ENCODE peak calls at places on chromosome 12, in six cellular contexts. One of them, this sample, is unnamed.

GRCh38 chr12:49342914-49343731 is 3.6 kb upstream of the DNAJC22 start:
- DNase-seq in activated T-helper 1 cell treated with anti-CD3 and anti-CD28 coated beads, Interleukin-12 subunit alpha, Interleukin-12 subunit beta, Interleukin-2, Interleukin-4 antibody, amounts not matched to agents 30 ng/mL and 10 ng/mL and 1 ng/mL, durations not matched to agents 14 hours and 24 hours and 36 hours: no peak
- DNase-seq in SK-N-SH: no peak
- DNase-seq in astrocyte of the spinal cord: no peak
- DNase-seq in Jurkat, Clone E6-1: no peak
- DNase-seq in NCI-H446: no peak
- DNase-seq in this sample: no peak

GRCh38 chr12:52312086-52312485 is 9.1 kb downstream of the KRT83 start:
- DNase-seq in NCI-H446: no peak
- DNase-seq in Jurkat, Clone E6-1: no peak
- DNase-seq in SK-N-SH: no peak
- DNase-seq in activated T-helper 1 cell treated with anti-CD3 and anti-CD28 coated beads, Interleukin-12 subunit alpha, Interleukin-12 subunit beta, Interleukin-2, Interleukin-4 antibody, amounts not matched to agents 30 ng/mL and 10 ng/mL and 1 ng/mL, durations not matched to agents 14 hours and 24 hours and 36 hours: no peak
- DNase-seq in astrocyte of the spinal cord: no peak
- DNase-seq in this sample: no peak

GRCh38 chr12:57261385-57261784 is 10.4 kb upstream of the STAC3 start:
- DNase-seq in SK-N-SH: no peak
- DNase-seq in activated T-helper 1 cell treated with anti-CD3 and anti-CD28 coated beads, Interleukin-12 subunit alpha, Interleukin-12 subunit beta, Interleukin-2, Interleukin-4 antibody, amounts not matched to agents 30 ng/mL and 10 ng/mL and 1 ng/mL, durations not matched to agents 14 hours and 24 hours and 36 hours: no peak
- DNase-seq in astrocyte of the spinal cord: no peak
- DNase-seq in NCI-H446: no peak
- DNase-seq in Jurkat, Clone E6-1: no peak
- DNase-seq in this sample: no peak

GRCh38 chr12:121222847-121223246 is 12.9 kb downstream of the P2RX4 start:
- DNase-seq in SK-N-SH: no peak
- DNase-seq in astrocyte of the spinal cord: no peak
- DNase-seq in activated T-helper 1 cell treated with anti-CD3 and anti-CD28 coated beads, Interleukin-12 subunit alpha, Interleukin-12 subunit beta, Interleukin-2, Interleukin-4 antibody, amounts not matched to agents 30 ng/mL and 10 ng/mL and 1 ng/mL, durations not matched to agents 14 hours and 24 hours and 36 hours: no peak
- DNase-seq in NCI-H446: no peak
- DNase-seq in Jurkat, Clone E6-1: no peak
- DNase-seq in this sample: no peak

GRCh38 chr12:75981773-75982564 is 49.6 kb downstream of the PHLDA1 start:
- DNase-seq in SK-N-SH: no peak
- DNase-seq in NCI-H446: no peak
- DNase-seq in astrocyte of the spinal cord: peak
- DNase-seq in activated T-helper 1 cell treated with anti-CD3 and anti-CD28 coated beads, Interleukin-12 subunit alpha, Interleukin-12 subunit beta, Interleukin-2, Interleukin-4 antibody, amounts not matched to agents 30 ng/mL and 10 ng/mL and 1 ng/mL, durations not matched to agents 14 hours and 24 hours and 36 hours: no peak
- DNase-seq in Jurkat, Clone E6-1: no peak
- DNase-seq in this sample: no peak

GRCh38 chr12:123900898-123901376 is 71.7 kb downstream of the CCDC92 start:
- DNase-seq in Jurkat, Clone E6-1: peak
- DNase-seq in astrocyte of the spinal cord: peak
- DNase-seq in SK-N-SH: no peak
- DNase-seq in activated T-helper 1 cell treated with anti-CD3 and anti-CD28 coated beads, Interleukin-12 subunit alpha, Interleukin-12 subunit beta, Interleukin-2, Interleukin-4 antibody, amounts not matched to agents 30 ng/mL and 10 ng/mL and 1 ng/mL, durations not matched to agents 14 hours and 24 hours and 36 hours: no peak
- DNase-seq in NCI-H446: no peak
- DNase-seq in this sample: peak

GRCh38 chr12:15712823-15713663 is 76.1 kb downstream of the EPS8 start:
- DNase-seq in astrocyte of the spinal cord: no peak
- DNase-seq in NCI-H446: no peak
- DNase-seq in Jurkat, Clone E6-1: no peak
- DNase-seq in activated T-helper 1 cell treated with anti-CD3 and anti-CD28 coated beads, Interleukin-12 subunit alpha, Interleukin-12 subunit beta, Interleukin-2, Interleukin-4 antibody, amounts not matched to agents 30 ng/mL and 10 ng/mL and 1 ng/mL, durations not matched to agents 14 hours and 24 hours and 36 hours: no peak
- DNase-seq in SK-N-SH: no peak
- DNase-seq in this sample: no peak

GRCh38 chr12:5040368-5040767 is 3.3 kb upstream of the KCNA5 start:
- DNase-seq in activated T-helper 1 cell treated with anti-CD3 and anti-CD28 coated beads, Interleukin-12 subunit alpha, Interleukin-12 subunit beta, Interleukin-2, Interleukin-4 antibody, amounts not matched to agents 30 ng/mL and 10 ng/mL and 1 ng/mL, durations not matched to agents 14 hours and 24 hours and 36 hours: no peak
- DNase-seq in Jurkat, Clone E6-1: no peak
- DNase-seq in SK-N-SH: no peak
- DNase-seq in NCI-H446: no peak
- DNase-seq in astrocyte of the spinal cord: no peak
- DNase-seq in this sample: no peak

GRCh38 chr12:82904219-82904795 is 217.6 kb downstream of the TMTC2 start:
- DNase-seq in SK-N-SH: peak
- DNase-seq in astrocyte of the spinal cord: no peak
- DNase-seq in activated T-helper 1 cell treated with anti-CD3 and anti-CD28 coated beads, Interleukin-12 subunit alpha, Interleukin-12 subunit beta, Interleukin-2, Interleukin-4 antibody, amounts not matched to agents 30 ng/mL and 10 ng/mL and 1 ng/mL, durations not matched to agents 14 hours and 24 hours and 36 hours: no peak
- DNase-seq in NCI-H446: no peak
- DNase-seq in Jurkat, Clone E6-1: no peak
- DNase-seq in this sample: no peak

GRCh38 chr12:69368171-69368570 is 8.6 kb downstream of the YEATS4 start:
- DNase-seq in activated T-helper 1 cell treated with anti-CD3 and anti-CD28 coated beads, Interleukin-12 subunit alpha, Interleukin-12 subunit beta, Interleukin-2, Interleukin-4 antibody, amounts not matched to agents 30 ng/mL and 10 ng/mL and 1 ng/mL, durations not matched to agents 14 hours and 24 hours and 36 hours: no peak
- DNase-seq in astrocyte of the spinal cord: no peak
- DNase-seq in Jurkat, Clone E6-1: no peak
- DNase-seq in NCI-H446: no peak
- DNase-seq in SK-N-SH: no peak
- DNase-seq in this sample: no peak

GRCh38 chr12:24565300-24565699 is 383.6 kb downstream of the BCAT1 start:
- DNase-seq in activated T-helper 1 cell treated with anti-CD3 and anti-CD28 coated beads, Interleukin-12 subunit alpha, Interleukin-12 subunit beta, Interleukin-2, Interleukin-4 antibody, amounts not matched to agents 30 ng/mL and 10 ng/mL and 1 ng/mL, durations not matched to agents 14 hours and 24 hours and 36 hours: no peak
- DNase-seq in Jurkat, Clone E6-1: no peak
- DNase-seq in NCI-H446: no peak
- DNase-seq in SK-N-SH: no peak
- DNase-seq in astrocyte of the spinal cord: no peak
- DNase-seq in this sample: no peak

GRCh38 chr12:42180990-42181611 is 36.4 kb upstream of the GXYLT1 start:
- DNase-seq in activated T-helper 1 cell treated with anti-CD3 and anti-CD28 coated beads, Interleukin-12 subunit alpha, Interleukin-12 subunit beta, Interleukin-2, Interleukin-4 antibody, amounts not matched to agents 30 ng/mL and 10 ng/mL and 1 ng/mL, durations not matched to agents 14 hours and 24 hours and 36 hours: no peak
- DNase-seq in NCI-H446: no peak
- DNase-seq in Jurkat, Clone E6-1: peak
- DNase-seq in astrocyte of the spinal cord: peak
- DNase-seq in SK-N-SH: no peak
- DNase-seq in this sample: no peak

GRCh38 chr12:6735448-6736191 is 11.8 kb downstream of the COPS7A start:
- DNase-seq in astrocyte of the spinal cord: peak
- DNase-seq in Jurkat, Clone E6-1: no peak
- DNase-seq in SK-N-SH: peak
- DNase-seq in activated T-helper 1 cell treated with anti-CD3 and anti-CD28 coated beads, Interleukin-12 subunit alpha, Interleukin-12 subunit beta, Interleukin-2, Interleukin-4 antibody, amounts not matched to agents 30 ng/mL and 10 ng/mL and 1 ng/mL, durations not matched to agents 14 hours and 24 hours and 36 hours: peak
- DNase-seq in NCI-H446: peak
- DNase-seq in this sample: no peak

GRCh38 chr12:38282886-38283285 is 33.7 kb upstream of the ALG10B start:
- DNase-seq in astrocyte of the spinal cord: no peak
- DNase-seq in activated T-helper 1 cell treated with anti-CD3 and anti-CD28 coated beads, Interleukin-12 subunit alpha, Interleukin-12 subunit beta, Interleukin-2, Interleukin-4 antibody, amounts not matched to agents 30 ng/mL and 10 ng/mL and 1 ng/mL, durations not matched to agents 14 hours and 24 hours and 36 hours: no peak
- DNase-seq in Jurkat, Clone E6-1: no peak
- DNase-seq in NCI-H446: no peak
- DNase-seq in SK-N-SH: no peak
- DNase-seq in this sample: no peak

GRCh38 chr12:78931466-78931990 is 67.0 kb downstream of the SYT1 start:
- DNase-seq in astrocyte of the spinal cord: no peak
- DNase-seq in SK-N-SH: peak
- DNase-seq in Jurkat, Clone E6-1: no peak
- DNase-seq in NCI-H446: peak
- DNase-seq in activated T-helper 1 cell treated with anti-CD3 and anti-CD28 coated beads, Interleukin-12 subunit alpha, Interleukin-12 subunit beta, Interleukin-2, Interleukin-4 antibody, amounts not matched to agents 30 ng/mL and 10 ng/mL and 1 ng/mL, durations not matched to agents 14 hours and 24 hours and 36 hours: no peak
- DNase-seq in this sample: no peak

GRCh38 chr12:80186727-80187217 is 87.4 kb downstream of the OTOGL start:
- DNase-seq in activated T-helper 1 cell treated with anti-CD3 and anti-CD28 coated beads, Interleukin-12 subunit alpha, Interleukin-12 subunit beta, Interleukin-2, Interleukin-4 antibody, amounts not matched to agents 30 ng/mL and 10 ng/mL and 1 ng/mL, durations not matched to agents 14 hours and 24 hours and 36 hours: peak
- DNase-seq in astrocyte of the spinal cord: peak
- DNase-seq in SK-N-SH: peak
- DNase-seq in Jurkat, Clone E6-1: peak
- DNase-seq in NCI-H446: peak
- DNase-seq in this sample: peak

GRCh38 chr12:60266381-60266852 is 670.6 kb downstream of the SLC16A7 start:
- DNase-seq in astrocyte of the spinal cord: peak
- DNase-seq in activated T-helper 1 cell treated with anti-CD3 and anti-CD28 coated beads, Interleukin-12 subunit alpha, Interleukin-12 subunit beta, Interleukin-2, Interleukin-4 antibody, amounts not matched to agents 30 ng/mL and 10 ng/mL and 1 ng/mL, durations not matched to agents 14 hours and 24 hours and 36 hours: no peak
- DNase-seq in Jurkat, Clone E6-1: no peak
- DNase-seq in NCI-H446: no peak
- DNase-seq in SK-N-SH: no peak
- DNase-seq in this sample: no peak

GRCh38 chr12:53781218-53781801 is 29.5 kb upstream of the CISTR start:
- DNase-seq in Jurkat, Clone E6-1: no peak
- DNase-seq in SK-N-SH: no peak
- DNase-seq in NCI-H446: no peak
- DNase-seq in astrocyte of the spinal cord: no peak
- DNase-seq in activated T-helper 1 cell treated with anti-CD3 and anti-CD28 coated beads, Interleukin-12 subunit alpha, Interleukin-12 subunit beta, Interleukin-2, Interleukin-4 antibody, amounts not matched to agents 30 ng/mL and 10 ng/mL and 1 ng/mL, durations not matched to agents 14 hours and 24 hours and 36 hours: no peak
- DNase-seq in this sample: no peak

GRCh38 chr12:103782399-103782798 is 58.6 kb downstream of the NT5DC3 start:
- DNase-seq in activated T-helper 1 cell treated with anti-CD3 and anti-CD28 coated beads, Interleukin-12 subunit alpha, Interleukin-12 subunit beta, Interleukin-2, Interleukin-4 antibody, amounts not matched to agents 30 ng/mL and 10 ng/mL and 1 ng/mL, durations not matched to agents 14 hours and 24 hours and 36 hours: no peak
- DNase-seq in astrocyte of the spinal cord: no peak
- DNase-seq in Jurkat, Clone E6-1: no peak
- DNase-seq in SK-N-SH: no peak
- DNase-seq in NCI-H446: no peak
- DNase-seq in this sample: no peak

GRCh38 chr12:96091833-96092232 is 56.4 kb upstream of the LTA4H start:
- DNase-seq in activated T-helper 1 cell treated with anti-CD3 and anti-CD28 coated beads, Interleukin-12 subunit alpha, Interleukin-12 subunit beta, Interleukin-2, Interleukin-4 antibody, amounts not matched to agents 30 ng/mL and 10 ng/mL and 1 ng/mL, durations not matched to agents 14 hours and 24 hours and 36 hours: no peak
- DNase-seq in Jurkat, Clone E6-1: no peak
- DNase-seq in astrocyte of the spinal cord: no peak
- DNase-seq in NCI-H446: peak
- DNase-seq in SK-N-SH: no peak
- DNase-seq in this sample: no peak

GRCh38 chr12:2129076-2129475 is 76.3 kb downstream of the CACNA1C start:
- DNase-seq in astrocyte of the spinal cord: peak
- DNase-seq in NCI-H446: no peak
- DNase-seq in activated T-helper 1 cell treated with anti-CD3 and anti-CD28 coated beads, Interleukin-12 subunit alpha, Interleukin-12 subunit beta, Interleukin-2, Interleukin-4 antibody, amounts not matched to agents 30 ng/mL and 10 ng/mL and 1 ng/mL, durations not matched to agents 14 hours and 24 hours and 36 hours: no peak
- DNase-seq in SK-N-SH: peak
- DNase-seq in Jurkat, Clone E6-1: no peak
- DNase-seq in this sample: no peak

GRCh38 chr12:27217590-27217989 is 26.5 kb upstream of the STK38L start:
- DNase-seq in NCI-H446: no peak
- DNase-seq in astrocyte of the spinal cord: no peak
- DNase-seq in activated T-helper 1 cell treated with anti-CD3 and anti-CD28 coated beads, Interleukin-12 subunit alpha, Interleukin-12 subunit beta, Interleukin-2, Interleukin-4 antibody, amounts not matched to agents 30 ng/mL and 10 ng/mL and 1 ng/mL, durations not matched to agents 14 hours and 24 hours and 36 hours: no peak
- DNase-seq in Jurkat, Clone E6-1: no peak
- DNase-seq in SK-N-SH: no peak
- DNase-seq in this sample: no peak

GRCh38 chr12:64737539-64737938 is 21.7 kb downstream of the GNS start:
- DNase-seq in astrocyte of the spinal cord: no peak
- DNase-seq in SK-N-SH: no peak
- DNase-seq in Jurkat, Clone E6-1: peak
- DNase-seq in NCI-H446: no peak
- DNase-seq in activated T-helper 1 cell treated with anti-CD3 and anti-CD28 coated beads, Interleukin-12 subunit alpha, Interleukin-12 subunit beta, Interleukin-2, Interleukin-4 antibody, amounts not matched to agents 30 ng/mL and 10 ng/mL and 1 ng/mL, durations not matched to agents 14 hours and 24 hours and 36 hours: peak
- DNase-seq in this sample: peak

GRCh38 chr12:46214668-46215429 is 54.0 kb downstream of the SLC38A1 start:
- DNase-seq in astrocyte of the spinal cord: no peak
- DNase-seq in SK-N-SH: no peak
- DNase-seq in Jurkat, Clone E6-1: peak
- DNase-seq in NCI-H446: no peak
- DNase-seq in activated T-helper 1 cell treated with anti-CD3 and anti-CD28 coated beads, Interleukin-12 subunit alpha, Interleukin-12 subunit beta, Interleukin-2, Interleukin-4 antibody, amounts not matched to agents 30 ng/mL and 10 ng/mL and 1 ng/mL, durations not matched to agents 14 hours and 24 hours and 36 hours: peak
- DNase-seq in this sample: peak

GRCh38 chr12:113853491-113853890 is 112.6 kb downstream of the RBM19 start:
- DNase-seq in SK-N-SH: no peak
- DNase-seq in Jurkat, Clone E6-1: no peak
- DNase-seq in activated T-helper 1 cell treated with anti-CD3 and anti-CD28 coated beads, Interleukin-12 subunit alpha, Interleukin-12 subunit beta, Interleukin-2, Interleukin-4 antibody, amounts not matched to agents 30 ng/mL and 10 ng/mL and 1 ng/mL, durations not matched to agents 14 hours and 24 hours and 36 hours: no peak
- DNase-seq in astrocyte of the spinal cord: no peak
- DNase-seq in NCI-H446: no peak
- DNase-seq in this sample: no peak

GRCh38 chr12:89373772-89374572 is 21.7 kb upstream of the DUSP6 start:
- DNase-seq in NCI-H446: no peak
- DNase-seq in astrocyte of the spinal cord: peak
- DNase-seq in SK-N-SH: no peak
- DNase-seq in Jurkat, Clone E6-1: no peak
- DNase-seq in activated T-helper 1 cell treated with anti-CD3 and anti-CD28 coated beads, Interleukin-12 subunit alpha, Interleukin-12 subunit beta, Interleukin-2, Interleukin-4 antibody, amounts not matched to agents 30 ng/mL and 10 ng/mL and 1 ng/mL, durations not matched to agents 14 hours and 24 hours and 36 hours: no peak
- DNase-seq in this sample: no peak

GRCh38 chr12:120115692-120116442 is 686 bp downstream of the RAB35 start:
- DNase-seq in activated T-helper 1 cell treated with anti-CD3 and anti-CD28 coated beads, Interleukin-12 subunit alpha, Interleukin-12 subunit beta, Interleukin-2, Interleukin-4 antibody, amounts not matched to agents 30 ng/mL and 10 ng/mL and 1 ng/mL, durations not matched to agents 14 hours and 24 hours and 36 hours: peak
- DNase-seq in SK-N-SH: no peak
- DNase-seq in Jurkat, Clone E6-1: no peak
- DNase-seq in NCI-H446: peak
- DNase-seq in astrocyte of the spinal cord: peak
- DNase-seq in this sample: peak

GRCh38 chr12:12323606-12324005 is 26.4 kb downstream of the MANSC1 start:
- DNase-seq in NCI-H446: no peak
- DNase-seq in Jurkat, Clone E6-1: no peak
- DNase-seq in activated T-helper 1 cell treated with anti-CD3 and anti-CD28 coated beads, Interleukin-12 subunit alpha, Interleukin-12 subunit beta, Interleukin-2, Interleukin-4 antibody, amounts not matched to agents 30 ng/mL and 10 ng/mL and 1 ng/mL, durations not matched to agents 14 hours and 24 hours and 36 hours: no peak
- DNase-seq in astrocyte of the spinal cord: no peak
- DNase-seq in SK-N-SH: no peak
- DNase-seq in this sample: no peak

This sample was measured in DND-41.